ENCODE peak calls at places on chromosomes 12 and 14, in ten cellular contexts. P is cardiac fibroblast; B is AG09319; T is NCI-H748 treated with DMSO at 0.1 percent for 48 hours; Z is psoas muscle; M is type B pancreatic cell; J is stimulated activated CD4-positive, alpha-beta T cell treated with anti-CD3 and anti-CD28 coated beads, Interleukin-1b, Interleukin-23, amount 100 ng/mL, for 48 hours; H is substantia nigra; K is astrocyte of the spinal cord; D is A549. N is an unnamed sample.

GRCh38 chr12:113048716-113049127 is 7.8 kb upstream of the DTX1 start:
- DNase-seq in P (peak), B (peak), T (peak), Z (no peak), M (no peak), J (peak), H (peak), K (peak), D (peak), N (no peak)

GRCh38 chr12:108313236-108313608 is 25.9 kb downstream of the CMKLR1 start:
- DNase-seq in P (no peak), B (no peak), T (no peak), Z (no peak), M (no peak), J (no peak), H (no peak), K (no peak), D (no peak), N (no peak)

GRCh38 chr12:7935464-7935772 is 569 bp downstream of the SLC2A3 start:
- DNase-seq in P (no peak), B (no peak), T (no peak), Z (no peak), M (no peak), J (no peak), H (no peak), K (no peak), D (no peak), N (no peak)

GRCh38 chr12:64395739-64396138 is 5.2 kb upstream of the C12orf56 start:
- DNase-seq in P (peak), B (no peak), T (no peak), Z (no peak), M (no peak), J (no peak), H (no peak), K (no peak), D (no peak), N (no peak)

GRCh38 chr12:121279507-121279915 is 17.0 kb downstream of the CAMKK2 start:
- DNase-seq in P (peak), B (no peak), T (no peak), Z (peak), M (no peak), J (no peak), H (peak), K (no peak), D (no peak), N (no peak)

GRCh38 chr12:102478416-102479098 is 1.8 kb downstream of the IGF1 start:
- DNase-seq in P (no peak), B (no peak), T (peak), Z (no peak), M (no peak), J (peak), H (no peak), K (no peak), D (no peak), N (no peak)

GRCh38 chr14:99728981-99729451 is 44.9 kb downstream of the CYP46A1 start:
- DNase-seq in P (no peak), B (no peak), T (no peak), Z (no peak), M (no peak), J (no peak), H (no peak), K (no peak), D (no peak), N (peak)

GRCh38 chr12:50222275-50222783 is 55.2 kb upstream of the CERS5 start:
- DNase-seq in P (peak), B (peak), T (no peak), Z (peak), M (peak), J (no peak), H (peak), K (peak), D (no peak), N (peak)

GRCh38 chr12:101040936-101041335 is 169.1 kb downstream of the SLC5A8 start:
- DNase-seq in P (peak), B (no peak), T (peak), Z (no peak), M (no peak), J (no peak), H (no peak), K (no peak), D (no peak), N (no peak)